ENCODE peak calls at places on chromosome 16, in seven cellular contexts. J, L, T, F, C, R and K are unnamed samples.

GRCh38 chr16:2178321-2179106 is 17.9 kb downstream of the CASKIN1 start:
- DNase-seq in T (no peak), J (no peak), R (peak), F (peak), C (peak), L (no peak), K (no peak)

GRCh38 chr16:53991181-53992056 is 287.5 kb downstream of the FTO start:
- DNase-seq in C (no peak), L (no peak), J (no peak), F (no peak), R (no peak), T (no peak), K (no peak)

GRCh38 chr16:57185446-57185944 is 344 bp downstream of the PSME3IP1 start:
- DNase-seq in C (peak), J (peak), T (no peak), F (no peak), L (no peak), R (peak), K (peak)

GRCh38 chr16:50644245-50644644 is 36.9 kb downstream of the SNX20 start:
- DNase-seq in F (no peak), L (no peak), T (no peak), R (no peak), J (no peak), C (no peak), K (no peak)

GRCh38 chr16:31880322-31880979 is 6.8 kb downstream of the ZNF267 start:
- DNase-seq in T (no peak), L (no peak), F (no peak), J (no peak), R (no peak), C (no peak), K (no peak)

GRCh38 chr16:2482181-2483107 is 7.5 kb downstream of the TBC1D24 start:
- DNase-seq in J (no peak), L (no peak), R (no peak), C (no peak), F (no peak), T (peak), K (peak)

GRCh38 chr16:73092236-73092781 is 44.4 kb upstream of the ZFHX3 start:
- DNase-seq in R (no peak), T (peak), J (no peak), L (no peak), F (no peak), C (peak), K (peak)

GRCh38 chr16:3825940-3826339 is 54.6 kb downstream of the CREBBP start:
- DNase-seq in F (no peak), J (no peak), T (no peak), L (no peak), C (no peak), R (no peak), K (no peak)